ENCODE peak calls at places on chromosome 7, in four cellular contexts. N is GM13977, W is GM12865, I is fibroblast of lung. T is an unnamed sample.

GRCh38 chr7:114554781-114555537 is 140.3 kb downstream of the FOXP2 start:
- DNase-seq in W (peak; percentile 87), N (peak; percentile 45), I (peak; percentile 40), T (peak; percentile 44)

GRCh38 chr7:123580406-123581161 is 21.0 kb upstream of the ASB15 start:
- DNase-seq in I (peak; percentile 62), N (peak; percentile 11), W (peak; percentile 29), T (peak; percentile 68)

GRCh38 chr7:126842451-126842850 is 410.3 kb downstream of the GRM8 start:
- DNase-seq in W (no peak), I (no peak), N (no peak), T (no peak)

GRCh38 chr7:101532000-101532399 is 97.1 kb downstream of the MYL10 start:
- DNase-seq in W (no peak), N (no peak), I (no peak), T (no peak)

GRCh38 chr7:105354383-105354782 is 34.3 kb downstream of the SRPK2 start:
- DNase-seq in W (peak; percentile 18), I (no peak), N (no peak), T (no peak)

GRCh38 chr7:26694156-26694555 is 170.2 kb downstream of the SKAP2 start:
- DNase-seq in W (no peak), I (no peak), N (no peak), T (no peak)

GRCh38 chr7:157674027-157674714 is 337.4 kb downstream of the DNAJB6 start:
- DNase-seq in N (no peak), I (no peak), W (no peak), T (no peak)

GRCh38 chr7:105581066-105581811 is at the start of gene EFCAB10:
- DNase-seq in I (peak; percentile 53), N (peak; percentile 79), W (peak; percentile 71), T (no peak)

GRCh38 chr7:35993663-35994622 is 159.1 kb upstream of the EEPD1 start:
- DNase-seq in N (no peak), I (peak; percentile 73), W (no peak), T (peak; percentile 58)

GRCh38 chr7:73354196-73354595 is 26.2 kb downstream of the FKBP6 start:
- DNase-seq in W (no peak), N (no peak), I (no peak), T (no peak)

GRCh38 chr7:55505259-55505658 is 67.0 kb downstream of the VOPP1 start:
- DNase-seq in N (no peak), I (no peak), W (no peak), T (no peak)

GRCh38 chr7:142868881-142869415 is 14.1 kb downstream of the EPHB6 start:
- DNase-seq in I (no peak), W (no peak), N (no peak), T (no peak)

GRCh38 chr7:71479231-71479630 is 347.3 kb downstream of the GALNT17 start:
- DNase-seq in N (no peak), I (no peak), W (no peak), T (no peak)

GRCh38 chr7:155490697-155491628 is 33.0 kb downstream of the EN2 start:
- DNase-seq in N (peak; percentile 83), I (no peak), W (peak; percentile 35), T (no peak)

GRCh38 chr7:600149-600814 is 80.6 kb upstream of the PDGFA start:
- DNase-seq in I (no peak), W (no peak), N (no peak), T (no peak)

GRCh38 chr7:94374721-94375120 is 20.0 kb upstream of the COL1A2 start:
- DNase-seq in I (peak; percentile 50), W (no peak), N (no peak), T (no peak)

GRCh38 chr7:22445140-22445722 is 54.8 kb downstream of the STEAP1B start:
- DNase-seq in W (peak; percentile 89), N (no peak), I (peak; percentile 68), T (peak; percentile 42)

GRCh38 chr7:157000047-157000726 is 10.3 kb downstream of the MNX1 start:
- DNase-seq in N (peak; percentile 72), I (no peak), W (no peak), T (peak; percentile 22)

GRCh38 chr7:1364068-1364905 is 95.0 kb downstream of the MICALL2 start:
- DNase-seq in I (no peak), N (no peak), W (no peak), T (no peak)

GRCh38 chr7:22394739-22395138 is 37.8 kb upstream of the RAPGEF5 start:
- DNase-seq in N (no peak), I (no peak), W (no peak), T (no peak)

GRCh38 chr7:53541467-53541866 is 506.0 kb downstream of the POM121L12 start:
- DNase-seq in N (no peak), W (no peak), I (no peak), T (no peak)

GRCh38 chr7:36651404-36651803 is 72.9 kb downstream of the AOAH start:
- DNase-seq in W (no peak), N (no peak), I (peak; percentile 89), T (peak; percentile 67)

GRCh38 chr7:65448824-65449504 is 75.3 kb downstream of the ZNF92 start:
- DNase-seq in N (no peak), I (peak; percentile 15), W (no peak), T (peak; percentile 64)

GRCh38 chr7:41451826-41452225 is 251.1 kb downstream of the INHBA start:
- DNase-seq in W (no peak), N (no peak), I (peak; percentile 8), T (peak; percentile 11)

GRCh38 chr7:43211693-43212092 is 99.2 kb downstream of the HECW1 start:
- DNase-seq in N (no peak), W (no peak), I (no peak), T (no peak)

GRCh38 chr7:98372993-98373392 is 27.9 kb downstream of the BAIAP2L1 start:
- DNase-seq in I (peak; percentile 60), W (no peak), N (no peak), T (peak; percentile 84)

GRCh38 chr7:1142051-1142635 is 17.9 kb downstream of the ZFAND2A start:
- DNase-seq in W (no peak), N (no peak), I (no peak), T (no peak)

GRCh38 chr7:78099715-78100477 is 301.3 kb downstream of the PHTF2 start:
- DNase-seq in N (no peak), I (peak; percentile 4), W (no peak), T (no peak)

GRCh38 chr7:121163699-121164098 is 165.1 kb upstream of the WNT16 start:
- DNase-seq in I (no peak), N (no peak), W (no peak), T (no peak)
- TF ChIP-seq CTCF in I (no peak), N (peak; percentile 17), W (no peak), T (no peak)

GRCh38 chr7:24979470-24979862 is 512 bp downstream of the OSBPL3 start:
- DNase-seq in N (peak; percentile 77), W (peak; percentile 92), I (peak; percentile 68), T (peak; percentile 79)
- TF ChIP-seq CTCF in N (peak; percentile 74), W (peak; percentile 56), I (peak; percentile 48), T (peak; percentile 43)

GRCh38 chr7:132518102-132518838 is 58.0 kb downstream of the PLXNA4 start:
- DNase-seq in I (no peak), N (peak; percentile 44), W (peak; percentile 21), T (peak; percentile 28)
- TF ChIP-seq CTCF in I (peak; percentile 43), N (peak; percentile 40), W (peak; percentile 53), T (peak; percentile 12)

DNA sequence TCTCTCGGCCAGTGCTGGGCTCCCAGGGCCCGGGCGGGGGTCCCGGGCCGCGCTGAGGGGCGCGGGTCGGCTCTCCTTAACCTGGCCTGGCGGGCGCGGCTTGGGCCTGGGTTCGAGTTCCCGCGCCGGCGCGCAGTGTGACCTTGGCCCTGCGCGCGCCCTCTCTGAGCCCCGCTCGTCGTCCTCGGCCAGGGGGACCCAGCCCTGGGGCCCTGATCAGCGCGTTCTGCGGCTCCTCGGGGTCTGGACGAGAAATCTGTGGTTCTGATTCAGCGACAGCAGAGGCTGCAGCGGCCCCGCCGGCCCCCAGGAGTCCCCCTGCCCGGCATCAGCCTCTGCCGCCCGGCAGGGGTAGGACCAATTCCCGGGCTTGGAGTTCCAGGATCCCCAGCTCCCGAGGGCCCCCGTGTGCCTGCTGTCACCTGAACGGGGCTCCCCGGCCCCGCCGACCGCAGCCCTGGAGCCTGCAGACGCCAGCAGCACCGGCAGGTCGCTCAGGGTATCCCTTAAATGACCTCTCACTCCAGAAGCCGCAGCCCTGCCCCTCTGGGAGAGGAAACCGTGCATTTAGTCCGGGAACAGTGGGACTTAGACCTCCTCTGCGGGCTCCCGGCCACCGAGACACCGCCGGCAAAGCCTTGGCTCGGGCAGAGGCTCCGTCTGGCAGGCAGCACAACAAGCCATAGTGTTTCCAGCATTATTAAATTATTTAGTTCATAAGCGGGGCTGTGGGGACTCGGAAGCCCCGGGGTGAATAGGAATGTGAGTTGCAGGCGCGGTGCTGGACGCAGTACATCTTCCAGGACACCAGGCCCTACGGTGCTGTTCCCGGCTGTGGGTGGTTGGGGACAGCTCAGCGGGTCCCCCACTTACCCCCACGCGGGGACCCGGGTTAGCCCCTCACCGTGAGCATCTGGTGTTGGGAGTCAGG is 572 bp downstream of the CHST12 start:
- DNase-seq in N (no peak), W (peak; percentile 46), I (peak; percentile 22), T (peak; percentile 33)
- TF ChIP-seq CTCF in N (no peak), W (no peak), I (peak; percentile 6), T (no peak)

GRCh38 chr7:135662373-135663114 is at the start of gene STMP1:
- DNase-seq in I (peak; percentile 95), N (peak; percentile 95), W (peak; percentile 98), T (peak; percentile 92)
- TF ChIP-seq CTCF in I (peak; percentile 53), N (peak; percentile 70), W (peak; percentile 68), T (no peak)